ENCODE peak calls at places on chromosomes 6 and 20, in seven cellular contexts. S is HepG2; C is lung; P is stomach; Z is CD8-positive, alpha-beta T cell; H is CD4-positive, alpha-beta memory T cell; O is PC-9. W is an unnamed sample.
A peak's percentile ranks its signal among the peaks of the same experiment; 100 is the strongest.

GRCh38 chr6:109318328-109318876 is 63.9 kb downstream of the CD164 start:
- DNase-seq in S (peak; percentile 78), C (no peak), P (no peak), Z (no peak), H (no peak), O (no peak), W (no peak)

GRCh38 chr6:147949981-147950622 is 392.5 kb upstream of the SASH1 start:
- DNase-seq in S (no peak), C (no peak), P (no peak), Z (no peak), H (no peak), O (no peak), W (no peak)

GRCh38 chr6:87574237-87574636 is 15.6 kb downstream of the RARS2 start:
- DNase-seq in S (peak; percentile 75), C (no peak), P (no peak), Z (no peak), H (no peak), O (no peak), W (peak; percentile 55)

GRCh38 chr6:163627274-163628062 is 212.9 kb downstream of the QKI start:
- DNase-seq in S (no peak), C (no peak), P (no peak), Z (no peak), H (no peak), O (no peak), W (no peak)

GRCh38 chr6:110233769-110234374 is 53.6 kb downstream of the CDC40 start:
- DNase-seq in S (no peak), C (no peak), P (no peak), Z (no peak), H (no peak), O (no peak), W (peak; percentile 78)

GRCh38 chr6:74213995-74214394 is 518.0 kb downstream of the CD109 start:
- DNase-seq in S (no peak), C (no peak), P (no peak), Z (no peak), H (no peak), O (no peak), W (no peak)

GRCh38 chr6:125752773-125753172 is 3.3 kb downstream of the HEY2 start:
- DNase-seq in S (no peak), C (no peak), P (no peak), Z (no peak), H (no peak), O (no peak), W (no peak)

GRCh38 chr20:58446264-58446937 is 57.4 kb downstream of the VAPB start:
- DNase-seq in S (no peak), C (no peak), P (no peak), Z (no peak), H (no peak), O (no peak), W (no peak)

GRCh38 chr6:7201732-7202541 is 94.2 kb downstream of the RREB1 start:
- DNase-seq in S (no peak), C (peak; percentile 73), P (peak; percentile 51), Z (no peak), H (no peak), O (no peak), W (no peak)

GRCh38 chr6:133242761-133243590 is 1.8 kb downstream of the EYA4 start:
- DNase-seq in S (no peak), C (no peak), P (no peak), Z (no peak), H (no peak), O (no peak), W (peak; percentile 33)

GRCh38 chr20:48679603-48680002 is 148.2 kb downstream of the PREX1 start:
- DNase-seq in S (no peak), C (no peak), P (no peak), Z (no peak), H (no peak), O (peak; percentile 43), W (no peak)

GRCh38 chr6:165876568-165876967 is 213.5 kb upstream of the PDE10A start:
- DNase-seq in S (no peak), C (no peak), P (no peak), Z (no peak), H (no peak), O (no peak), W (no peak)

GRCh38 chr6:1652842-1653241 is 43.1 kb downstream of the FOXC1 start:
- DNase-seq in S (no peak), C (no peak), P (no peak), Z (no peak), H (no peak), O (no peak), W (no peak)

GRCh38 chr6:89750338-89750737 is 69.3 kb downstream of the MDN1 start:
- DNase-seq in S (no peak), C (no peak), P (no peak), Z (no peak), H (no peak), O (no peak), W (no peak)
- H3K36me3 ChIP-seq in S (peaks cover 77% of the 10 kb centered on the region), C (peaks cover 28% of the 10 kb centered on the region), P (peaks cover 100% of the 10 kb centered on the region), Z (peaks cover 35% of the 10 kb centered on the region), H (peaks cover 72% of the 10 kb centered on the region), O (peaks cover 3% of the 10 kb centered on the region), W (no peaks in the 10 kb centered on the region)

GRCh38 chr6:34289137-34289536 is 40.3 kb upstream of the SMIM29 start:
- DNase-seq in S (no peak), C (no peak), P (no peak), Z (no peak), H (no peak), O (no peak), W (no peak)

GRCh38 chr6:34298941-34299340 is 50.1 kb upstream of the SMIM29 start:
- DNase-seq in S (no peak), C (no peak), P (no peak), Z (no peak), H (no peak), O (no peak), W (no peak)

GRCh38 chr6:34295721-34296120 is 46.9 kb upstream of the SMIM29 start:
- DNase-seq in S (no peak), C (no peak), P (no peak), Z (no peak), H (no peak), O (no peak), W (peak; percentile 79)

GRCh38 chr6:34288581-34288980 is 39.8 kb upstream of the SMIM29 start:
- DNase-seq in S (no peak), C (no peak), P (no peak), Z (no peak), H (no peak), O (no peak), W (peak; percentile 53)

GRCh38 chr6:34292954-34293353 is 44.1 kb upstream of the SMIM29 start:
- DNase-seq in S (no peak), C (no peak), P (no peak), Z (no peak), H (no peak), O (no peak), W (no peak)
- H3K4me1 ChIP-seq in S (no peaks in the 10 kb centered on the region), C (peaks cover 5% of the 10 kb centered on the region), P (no peaks in the 10 kb centered on the region), Z (peaks cover 10% of the 10 kb centered on the region), H (peaks cover 4% of the 10 kb centered on the region), O (no peaks in the 10 kb centered on the region), W (peaks cover 31% of the 10 kb centered on the region)

GRCh38 chr20:39013662-39014109 is 51.5 kb downstream of the DHX35 start:
- DNase-seq in S (peak; percentile 87), C (no peak), P (no peak), Z (no peak), H (no peak), O (no peak), W (no peak)
- H3K36me3 ChIP-seq in S (peaks cover 64% of the 10 kb centered on the region), C (peaks cover 14% of the 10 kb centered on the region), P (peaks cover 100% of the 10 kb centered on the region), Z (peaks cover 8% of the 10 kb centered on the region), H (peaks cover 9% of the 10 kb centered on the region), O (peaks cover 30% of the 10 kb centered on the region), W (no peaks in the 10 kb centered on the region)

GRCh38 chr6:33075568-33076405 is at the start of gene HLA-DPB1:
- DNase-seq in S (peak; percentile 20), C (no peak), P (no peak), Z (peak; percentile 56), H (peak; percentile 72), O (no peak), W (peak; percentile 84)
- H3K4me1 ChIP-seq in S (no peaks in the 10 kb centered on the region), C (peaks cover 7% of the 10 kb centered on the region), P (peaks cover 5% of the 10 kb centered on the region), Z (peaks cover 32% of the 10 kb centered on the region), H (peaks cover 49% of the 10 kb centered on the region), O (no peaks in the 10 kb centered on the region), W (peaks cover 18% of the 10 kb centered on the region)

GRCh38 chr20:41406307-41406706 is 39.7 kb upstream of the EMILIN3 start:
- DNase-seq in S (no peak), C (no peak), P (no peak), Z (no peak), H (no peak), O (no peak), W (no peak)
- H3K36me3 ChIP-seq in S (peaks cover 78% of the 10 kb centered on the region), C (peaks cover 45% of the 10 kb centered on the region), P (peaks cover 87% of the 10 kb centered on the region), Z (peaks cover 34% of the 10 kb centered on the region), H (peaks cover 55% of the 10 kb centered on the region), O (peaks cover 18% of the 10 kb centered on the region), W (no peaks in the 10 kb centered on the region)

GRCh38 chr6:142927904-142928303 is 17.1 kb downstream of the HIVEP2 start:
- DNase-seq in S (peak; percentile 64), C (no peak), P (no peak), Z (no peak), H (peak; percentile 58), O (no peak), W (no peak)
- H3K4me1 ChIP-seq in S (peaks cover 38% of the 10 kb centered on the region), C (no peaks in the 10 kb centered on the region), P (peaks cover 22% of the 10 kb centered on the region), Z (peaks cover 53% of the 10 kb centered on the region), H (peaks cover 69% of the 10 kb centered on the region), O (peaks cover 10% of the 10 kb centered on the region), W (no peaks in the 10 kb centered on the region)

GRCh38 chr20:63565021-63565698 is 8.9 kb downstream of the HELZ2 start:
- DNase-seq in S (no peak), C (no peak), P (no peak), Z (no peak), H (no peak), O (no peak), W (no peak)
- H3K36me3 ChIP-seq in S (no peaks in the 10 kb centered on the region), C (peaks cover 75% of the 10 kb centered on the region), P (peaks cover 95% of the 10 kb centered on the region), Z (peaks cover 13% of the 10 kb centered on the region), H (peaks cover 14% of the 10 kb centered on the region), O (no peaks in the 10 kb centered on the region), W (no peaks in the 10 kb centered on the region)

GRCh38 chr6:149323925-149324324 is 6.4 kb downstream of the TAB2 start:
- DNase-seq in S (no peak), C (no peak), P (no peak), Z (no peak), H (no peak), O (no peak), W (no peak)
- H3K4me1 ChIP-seq in S (peaks cover 58% of the 10 kb centered on the region), C (peaks cover 4% of the 10 kb centered on the region), P (peaks cover 96% of the 10 kb centered on the region), Z (peaks cover 78% of the 10 kb centered on the region), H (peaks cover 95% of the 10 kb centered on the region), O (peaks cover 24% of the 10 kb centered on the region), W (peaks cover 2% of the 10 kb centered on the region)

GRCh38 chr6:15457903-15458530 is 204.8 kb downstream of the DTNBP1 start:
- DNase-seq in S (no peak), C (no peak), P (no peak), Z (no peak), H (no peak), O (no peak), W (no peak)
- H3K36me3 ChIP-seq in S (peaks cover 11% of the 10 kb centered on the region), C (no peaks in the 10 kb centered on the region), P (peaks cover 7% of the 10 kb centered on the region), Z (peaks cover 6% of the 10 kb centered on the region), H (peaks cover 4% of the 10 kb centered on the region), O (no peaks in the 10 kb centered on the region), W (no peaks in the 10 kb centered on the region)

W was measured in MM.1S.